ENCODE peak calls at places on chromosomes 7 and 10, in four cellular contexts. S, J, B and G are unnamed samples.

GRCh38 chr10:33377658-33378025 is 43.2 kb upstream of the NRP1 start:
- DNase-seq in S (no peak), J (no peak), B (peak), G (no peak)

GRCh38 chr7:33072471-33072870 is 9.9 kb upstream of the NT5C3A start:
- DNase-seq in S (no peak), J (no peak), B (peak), G (no peak)

GRCh38 chr10:125133706-125134482 is 26.5 kb downstream of the CTBP2 start:
- DNase-seq in S (no peak), J (no peak), B (no peak), G (no peak)

GRCh38 chr7:80428161-80429054 is 83.5 kb downstream of the GNAT3 start:
- DNase-seq in S (no peak), J (no peak), B (peak), G (no peak)

GRCh38 chr7:83190659-83191389 is 28.1 kb upstream of the PCLO start:
- DNase-seq in S (no peak), J (no peak), B (no peak), G (no peak)

GRCh38 chr7:142882338-142882678 is 3.2 kb downstream of the TRPV6 start:
- DNase-seq in S (no peak), J (no peak), B (no peak), G (no peak)

GRCh38 chr7:101486764-101487458 is 124.2 kb downstream of the COL26A1 start:
- DNase-seq in S (no peak), J (no peak), B (no peak), G (peak)

GRCh38 chr7:35494407-35494806 is 200.5 kb downstream of the HERPUD2 start:
- DNase-seq in S (no peak), J (no peak), B (no peak), G (no peak)

GRCh38 chr10:80473096-80473657 is 19.1 kb downstream of the TSPAN14 start:
- DNase-seq in S (no peak), J (no peak), B (no peak), G (no peak)

GRCh38 chr10:49539320-49539885 is 482 bp upstream of the ERCC6 start:
- DNase-seq in S (no peak), J (peak), B (peak), G (peak)

GRCh38 chr7:81299272-81299671 is 380.4 kb upstream of the SEMA3C start:
- DNase-seq in S (no peak), J (peak), B (peak), G (no peak)

GRCh38 chr7:69768986-69769595 is 170.8 kb downstream of the AUTS2 start:
- DNase-seq in S (no peak), J (no peak), B (no peak), G (no peak)

GRCh38 chr7:134892002-134892693 is 94.2 kb upstream of the AGBL3 start:
- DNase-seq in S (no peak), J (no peak), B (peak), G (no peak)

GRCh38 chr7:142885311-142886230 is at the start of gene TRPV6:
- DNase-seq in S (no peak), J (peak), B (no peak), G (peak)

GRCh38 chr7:86975914-86976313 is 83.5 kb downstream of the ELAPOR2 start:
- DNase-seq in S (no peak), J (no peak), B (no peak), G (no peak)

GRCh38 chr10:129332476-129332875 is 134.6 kb upstream of the MGMT start:
- DNase-seq in S (no peak), J (no peak), B (no peak), G (no peak)

GRCh38 chr10:3671431-3671955 is 113.5 kb downstream of the KLF6 start:
- DNase-seq in S (no peak), J (no peak), B (no peak), G (no peak)

GRCh38 chr10:66466622-66467021 is 459.2 kb upstream of the LRRTM3 start:
- DNase-seq in S (no peak), J (no peak), B (no peak), G (no peak)

GRCh38 chr7:100431286-100431735 is 1.7 kb downstream of the MEPCE start:
- DNase-seq in S (no peak), J (no peak), B (no peak), G (no peak)

GRCh38 chr10:49387029-49387428 is 8.9 kb downstream of the DRGX start:
- DNase-seq in S (no peak), J (no peak), B (peak), G (no peak)

GRCh38 chr10:71797533-71798307 is 24.4 kb upstream of the VSIR start:
- DNase-seq in S (no peak), J (no peak), B (no peak), G (no peak)

GRCh38 chr10:44044549-44044948 is 340.3 kb downstream of the CXCL12 start:
- DNase-seq in S (no peak), J (no peak), B (no peak), G (no peak)

GRCh38 chr10:44045020-44045419 is 339.9 kb downstream of the CXCL12 start:
- DNase-seq in S (no peak), J (no peak), B (no peak), G (no peak)

GRCh38 chr10:44047361-44047760 is 337.5 kb downstream of the CXCL12 start:
- DNase-seq in S (no peak), J (no peak), B (no peak), G (peak)

GRCh38 chr10:44043646-44044368 is 341.1 kb downstream of the CXCL12 start:
- DNase-seq in S (no peak), J (no peak), B (no peak), G (no peak)

GRCh38 chr10:44046605-44047004 is 338.3 kb downstream of the CXCL12 start:
- DNase-seq in S (no peak), J (no peak), B (peak), G (no peak)
- TF ChIP-seq CTCF in S (no peak), J (peak), B (peak), G (no peak)

DNA sequence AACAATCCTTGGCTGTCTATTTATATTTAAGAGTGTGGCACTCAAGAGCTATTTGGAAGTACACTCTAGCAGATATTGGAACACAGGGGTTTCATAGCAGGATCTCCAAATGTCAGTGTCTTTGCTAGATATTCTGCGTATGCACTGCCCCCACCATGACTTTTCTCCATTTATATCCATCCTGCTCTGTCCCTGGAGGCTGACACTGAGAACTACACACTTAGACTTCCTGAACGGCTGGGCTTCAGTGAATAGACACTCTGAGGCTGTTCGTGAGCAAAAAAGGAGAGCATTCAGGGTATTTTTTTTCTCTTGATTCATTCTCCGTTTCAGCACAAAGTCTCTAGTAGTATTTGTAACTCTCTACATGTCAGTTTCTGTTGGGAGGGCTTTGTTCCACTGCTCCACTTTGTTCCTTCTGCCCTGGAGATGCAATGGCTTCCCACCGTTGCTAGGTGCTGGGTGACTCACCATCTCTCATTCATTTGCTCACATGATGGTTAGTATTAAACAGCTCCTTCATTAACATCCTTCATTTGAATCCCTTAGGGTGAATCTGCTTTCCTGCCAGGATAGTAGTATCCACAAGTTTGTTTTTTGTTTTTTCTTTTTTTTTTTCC is 155.9 kb upstream of the SLC13A1 start:
- DNase-seq in S (no peak), J (no peak), B (no peak), G (no peak)
- TF ChIP-seq CTCF in S (no peak), J (no peak), B (no peak), G (no peak)

GRCh38 chr10:132837905-132838304 is 52.0 kb upstream of the NKX6-2 start:
- DNase-seq in S (no peak), J (no peak), B (no peak), G (no peak)
- TF ChIP-seq CTCF in S (no peak), J (no peak), B (no peak), G (no peak)

DNA sequence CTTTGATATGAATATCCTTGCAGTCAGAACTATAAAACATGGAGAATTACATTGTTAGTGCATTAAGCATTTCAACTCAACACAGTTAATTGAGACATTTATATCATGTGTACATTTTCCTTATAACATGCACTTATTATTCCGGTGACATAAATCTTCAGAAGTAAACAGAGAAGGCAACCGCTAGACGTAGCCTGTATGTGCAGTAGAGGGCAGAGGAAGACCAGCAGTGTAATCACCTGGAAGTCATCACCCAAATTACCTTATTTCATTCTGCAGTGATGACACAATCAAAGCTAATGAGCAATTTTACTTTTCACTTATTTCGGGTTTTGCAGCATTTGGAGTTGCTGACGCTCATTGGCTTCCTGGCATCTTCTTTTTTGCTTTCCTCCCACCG is 394.6 kb downstream of the SDK1 start:
- DNase-seq in S (no peak), J (no peak), B (no peak), G (no peak)
- TF ChIP-seq CTCF in S (no peak), J (no peak), B (no peak), G (no peak)

GRCh38 chr7:26201261-26202018 is at the start of gene CBX3:
- DNase-seq in S (peak), J (peak), B (peak), G (peak)
- TF ChIP-seq CTCF in S (no peak), J (peak), B (no peak), G (no peak)

GRCh38 chr7:27689878-27690164 is 27.1 kb upstream of the HIBADH start:
- DNase-seq in S (no peak), J (no peak), B (no peak), G (no peak)

GRCh38 chr7:27695096-27695495 is 32.4 kb upstream of the HIBADH start:
- DNase-seq in S (no peak), J (no peak), B (no peak), G (no peak)

GRCh38 chr7:27690649-27691048 is 28.0 kb upstream of the HIBADH start:
- DNase-seq in S (no peak), J (no peak), B (no peak), G (no peak)

GRCh38 chr7:27697861-27698430 is 35.3 kb upstream of the HIBADH start:
- DNase-seq in S (no peak), J (peak), B (peak), G (no peak)

GRCh38 chr7:27693794-27694193 is 31.1 kb upstream of the HIBADH start:
- DNase-seq in S (no peak), J (no peak), B (no peak), G (no peak)
- TF ChIP-seq CTCF in S (no peak), J (no peak), B (no peak), G (no peak)

GRCh38 chr10:84668186-84668763 is 339.9 kb downstream of the CCSER2 start:
- DNase-seq in S (no peak), J (no peak), B (no peak), G (no peak)

GRCh38 chr10:84660340-84661159 is 332.2 kb downstream of the CCSER2 start:
- DNase-seq in S (no peak), J (no peak), B (no peak), G (no peak)

GRCh38 chr10:84665211-84665610 is 336.8 kb downstream of the CCSER2 start:
- DNase-seq in S (no peak), J (no peak), B (no peak), G (no peak)

DNA sequence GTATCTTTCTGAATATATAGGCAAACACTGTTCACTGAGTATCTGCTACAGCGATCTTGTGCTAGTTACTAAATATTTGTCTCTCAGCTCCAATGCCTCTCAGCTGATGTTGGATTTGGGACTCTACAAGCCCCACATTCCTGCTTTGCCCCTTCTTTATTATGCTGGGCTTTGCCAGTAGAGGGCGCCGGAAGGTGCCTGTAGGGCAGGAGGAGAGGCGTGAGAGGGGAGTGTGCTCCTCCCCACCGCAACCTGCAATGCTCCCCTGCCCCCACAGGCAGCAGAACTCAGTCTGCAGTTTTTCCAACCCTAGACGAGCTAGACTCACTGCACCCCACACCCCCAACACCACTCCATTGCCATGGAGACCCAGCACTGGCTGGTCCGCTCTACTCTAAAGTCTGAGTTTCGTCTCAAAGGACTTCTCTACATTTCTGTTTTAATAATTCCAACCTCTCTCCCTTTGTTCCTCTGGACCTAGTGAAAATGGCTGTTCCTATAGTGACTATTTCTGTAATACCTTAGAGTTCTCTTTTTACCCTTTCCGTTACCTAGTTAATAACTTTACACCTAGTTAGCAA is 337.6 kb downstream of the CCSER2 start:
- DNase-seq in S (no peak), J (no peak), B (no peak), G (peak)
- TF ChIP-seq CTCF in S (peak), J (no peak), B (peak), G (peak)